ENCODE peak calls at places on chromosomes 2 and 18, in six cellular contexts. E, X, I, K, J and C are unnamed samples.

GRCh38 chr18:43869451-43870008 is 592.2 kb upstream of the SYT4 start:
- DNase-seq in I (no peak), X (no peak), K (no peak), J (no peak), E (peak), C (no peak)

GRCh38 chr2:151315381-151315903 is 26.0 kb upstream of the NMI start:
- DNase-seq in X (no peak), J (peak), I (no peak), K (no peak), E (peak), C (peak)

GRCh38 chr2:227020416-227020815 is 143.6 kb downstream of the COL4A4 start:
- DNase-seq in J (no peak), K (no peak), X (no peak), E (no peak), I (no peak), C (no peak)

GRCh38 chr2:96156011-96156820 is 11.0 kb upstream of the DUSP2 start:
- DNase-seq in E (no peak), I (no peak), X (no peak), K (no peak), J (no peak), C (no peak)

GRCh38 chr2:8249191-8249590 is 432.7 kb upstream of the ID2 start:
- DNase-seq in X (no peak), I (no peak), K (no peak), E (peak), J (no peak), C (peak)

GRCh38 chr2:112706170-112706664 is 14.6 kb upstream of the NT5DC4 start:
- DNase-seq in J (no peak), I (no peak), K (no peak), X (no peak), E (peak), C (no peak)

GRCh38 chr2:140473851-140474250 is 1657.0 kb downstream of the LRP1B start:
- DNase-seq in X (no peak), K (no peak), I (no peak), J (no peak), E (no peak), C (no peak)

GRCh38 chr2:73243884-73244570 is 9.9 kb downstream of the CCT7 start:
- DNase-seq in I (no peak), X (peak), K (no peak), J (no peak), E (peak), C (no peak)

GRCh38 chr2:51219468-51219867 is 187.5 kb upstream of the NRXN1 start:
- DNase-seq in X (no peak), K (no peak), J (no peak), E (no peak), I (no peak), C (no peak)

GRCh38 chr2:189658808-189659207 is 2.5 kb upstream of the ASNSD1 start:
- DNase-seq in J (no peak), I (no peak), K (no peak), E (peak), X (no peak), C (no peak)

GRCh38 chr2:120149406-120149805 is 73.8 kb downstream of the TMEM185B start:
- DNase-seq in E (no peak), K (no peak), X (no peak), I (no peak), J (no peak), C (no peak)

GRCh38 chr2:176637134-176637496 is 367.9 kb downstream of the MTX2 start:
- DNase-seq in X (no peak), I (no peak), K (no peak), E (no peak), J (no peak), C (no peak)

GRCh38 chr2:234269769-234270204 is 219.3 kb downstream of the SPP2 start:
- DNase-seq in I (no peak), X (no peak), K (no peak), J (no peak), E (no peak), C (no peak)

GRCh38 chr2:120298173-120298835 is 45.7 kb downstream of the RALB start:
- DNase-seq in X (no peak), K (no peak), E (peak), J (no peak), I (no peak), C (no peak)